ENCODE peak calls at places on chromosomes 13 and 19, in ten cellular contexts. P, D, Z, W, Y, S, L, E, Q and H are unnamed samples.

GRCh38 chr13:51266642-51267041 is 44.4 kb downstream of the FAM124A start:
- DNase-seq in D (no peak), Z (no peak), S (no peak), E (no peak), P (no peak), W (no peak), L (no peak), Y (no peak), Q (no peak), H (no peak)

GRCh38 chr19:17555480-17555928 is at the start of gene COLGALT1:
- DNase-seq in Y (peak; percentile 94), S (peak; percentile 99), Q (peak; percentile 99), L (peak; percentile 88), P (peak; percentile 97), Z (peak; percentile 100), D (peak; percentile 100), W (peak; percentile 99), E (peak; percentile 99), H (peak; percentile 94)

GRCh38 chr13:51333826-51334225 is 5.7 kb upstream of the SERPINE3 start:
- DNase-seq in P (no peak), W (no peak), E (no peak), D (no peak), Q (no peak), S (no peak), Z (no peak), L (no peak), Y (no peak), H (no peak)

GRCh38 chr13:82305588-82305987 is 1576.7 kb downstream of the SLITRK1 start:
- DNase-seq in L (no peak), E (no peak), W (no peak), Q (no peak), P (no peak), Y (no peak), D (no peak), S (no peak), Z (no peak), H (no peak)

GRCh38 chr19:5578094-5578846 is 10.5 kb upstream of the TINCR start:
- DNase-seq in Q (peak; percentile 86), P (peak; percentile 31), L (no peak), E (peak; percentile 70), W (peak; percentile 44), Z (no peak), S (peak; percentile 65), Y (peak; percentile 48), D (peak; percentile 91), H (peak; percentile 57)

GRCh38 chr19:2294377-2295335 is 12.7 kb upstream of the PEAK3 start:
- DNase-seq in D (no peak), Q (peak; percentile 92), L (no peak), E (no peak), S (no peak), P (peak; percentile 39), W (peak; percentile 62), Y (peak; percentile 85), Z (no peak), H (peak; percentile 90)

GRCh38 chr19:31500921-31501320 is 151.7 kb upstream of the TSHZ3 start:
- DNase-seq in E (no peak), Y (no peak), P (no peak), Z (no peak), L (no peak), S (no peak), D (no peak), Q (no peak), W (no peak), H (no peak)

GRCh38 chr19:56748443-56748842 is 76.9 kb upstream of the ZNF835 start:
- DNase-seq in S (no peak), Y (no peak), Z (no peak), E (peak; percentile 25), W (no peak), Q (peak; percentile 20), D (no peak), P (peak; percentile 61), L (no peak), H (no peak)

GRCh38 chr13:100707818-100708740 is 33.5 kb upstream of the TMTC4 start:
- DNase-seq in Z (no peak), S (no peak), D (no peak), L (peak; percentile 93), W (no peak), E (peak; percentile 24), Q (no peak), P (no peak), Y (peak; percentile 45), H (no peak)

GRCh38 chr19:46718157-46718933 is 1.4 kb upstream of the PRKD2 start:
- DNase-seq in S (peak; percentile 31), L (no peak), E (peak; percentile 97), P (no peak), D (no peak), Q (peak; percentile 52), Y (no peak), Z (no peak), W (no peak), H (no peak)

GRCh38 chr13:66414196-66414800 is 815.8 kb downstream of the PCDH9 start:
- DNase-seq in Y (no peak), W (no peak), D (no peak), Q (no peak), E (no peak), L (no peak), S (no peak), Z (no peak), P (no peak), H (no peak)

GRCh38 chr19:5269926-5270325 is 70.7 kb downstream of the PTPRS start:
- DNase-seq in Q (no peak), L (no peak), W (no peak), S (no peak), D (no peak), Z (no peak), Y (no peak), E (no peak), P (no peak), H (no peak)

GRCh38 chr19:47713046-47714021 is at the start of gene EHD2:
- DNase-seq in Q (peak; percentile 94), P (peak; percentile 64), D (peak; percentile 61), Z (peak; percentile 40), W (peak; percentile 81), S (peak; percentile 28), E (peak; percentile 68), L (peak; percentile 20), Y (peak; percentile 78), H (peak; percentile 78)

GRCh38 chr19:8610041-8610927 is at the start of gene ADAMTS10:
- DNase-seq in Y (peak; percentile 47), S (no peak), Z (no peak), D (peak; percentile 74), W (peak; percentile 57), L (no peak), Q (peak; percentile 40), E (peak; percentile 89), P (no peak), H (peak; percentile 47)

GRCh38 chr19:1469200-1469935 is 9.6 kb downstream of the C19orf25 start:
- DNase-seq in S (no peak), E (no peak), P (no peak), D (peak; percentile 58), Z (no peak), L (no peak), Q (peak; percentile 64), W (no peak), Y (no peak), H (no peak)

GRCh38 chr13:27211771-27212364 is 39.5 kb upstream of the RPL21 start:
- DNase-seq in W (no peak), S (no peak), Z (no peak), E (no peak), P (no peak), Y (peak; percentile 69), Q (peak; percentile 84), D (no peak), L (peak; percentile 84), H (peak; percentile 54)

GRCh38 chr13:51981355-51981754 is 29.9 kb downstream of the ATP7B start:
- DNase-seq in W (no peak), Z (no peak), E (no peak), L (no peak), Y (no peak), D (no peak), Q (no peak), S (no peak), P (no peak), H (no peak)

GRCh38 chr19:44255705-44256411 is 3.8 kb upstream of the ZNF233 start:
- DNase-seq in S (no peak), E (no peak), Y (no peak), Z (no peak), D (no peak), Q (no peak), W (no peak), L (no peak), P (no peak), H (no peak)

GRCh38 chr19:49515767-49516166 is 3.3 kb downstream of the FCGRT start:
- DNase-seq in D (no peak), S (no peak), W (peak; percentile 63), L (no peak), E (peak; percentile 97), Y (no peak), Z (no peak), P (peak; percentile 27), Q (peak; percentile 79), H (no peak)

GRCh38 chr19:38034153-38034835 is 127.3 kb downstream of the SIPA1L3 start:
- DNase-seq in Y (no peak), D (no peak), W (no peak), Z (no peak), S (no peak), Q (no peak), E (peak; percentile 90), L (peak; percentile 25), P (no peak), H (no peak)

GRCh38 chr19:51030631-51031030 is 4.2 kb downstream of the KLK12 start:
- DNase-seq in Z (no peak), L (no peak), D (no peak), E (no peak), Q (no peak), P (no peak), S (no peak), Y (no peak), W (no peak), H (no peak)

GRCh38 chr13:44267966-44268365 is 105.7 kb upstream of the SERP2 start:
- DNase-seq in P (no peak), S (no peak), Q (peak; percentile 66), D (no peak), L (no peak), Z (no peak), E (no peak), Y (peak; percentile 95), W (no peak), H (peak; percentile 91)